ENCODE peak calls at places on chromosomes 3 and 15, in seven cellular contexts. K is progenitor cell of endocrine pancreas, Q is lower lobe of right lung, I is pancreas, U is A549, D is prostate gland, S is cardiac muscle cell. Z is an unnamed sample.
A peak's percentile ranks its signal among the peaks of the same experiment; 100 is the strongest.

GRCh38 chr3:86990734-86991481 is at the start of gene VGLL3:
- DNase-seq in K (peak; percentile 68), S (peak; percentile 72), Q (peak; percentile 77), D (peak; percentile 83), I (peak; percentile 85), U (peak; percentile 64), Z (peak; percentile 94)

GRCh38 chr3:29593802-29594201 is 312.9 kb downstream of the RBMS3 start:
- DNase-seq in Q (no peak), D (no peak), I (no peak), S (no peak), K (no peak), U (no peak), Z (no peak)

GRCh38 chr3:135366816-135367215 is 571.8 kb downstream of the EPHB1 start:
- DNase-seq in I (no peak), U (no peak), D (no peak), Q (no peak), S (no peak), K (no peak), Z (no peak)

GRCh38 chr3:186644683-186645082 is 4.5 kb downstream of the FETUB start:
- DNase-seq in S (no peak), D (peak; percentile 88), U (no peak), I (no peak), Q (no peak), K (no peak), Z (no peak)

GRCh38 chr3:67228136-67228535 is 230.0 kb downstream of the KBTBD8 start:
- DNase-seq in Q (no peak), U (no peak), I (no peak), D (no peak), S (no peak), K (no peak), Z (no peak)

GRCh38 chr15:92666780-92667179 is 11.2 kb upstream of the FAM174B start:
- DNase-seq in U (peak; percentile 32), K (no peak), S (no peak), Q (peak; percentile 73), D (no peak), I (no peak), Z (no peak)

GRCh38 chr3:32758375-32758753 is 59.4 kb upstream of the TRIM71 start:
- DNase-seq in D (no peak), I (no peak), Q (no peak), U (no peak), S (no peak), K (no peak), Z (peak; percentile 22)

GRCh38 chr3:128273116-128273840 is 120.0 kb downstream of the EEFSEC start:
- DNase-seq in I (no peak), Q (no peak), D (no peak), K (no peak), U (no peak), S (no peak), Z (no peak)

GRCh38 chr15:28881170-28881569 is 4.6 kb upstream of the APBA2 start:
- DNase-seq in Q (no peak), I (no peak), K (no peak), S (peak; percentile 28), D (no peak), U (no peak), Z (peak; percentile 33)

GRCh38 chr3:107594870-107595269 is 72.1 kb downstream of the BBX start:
- DNase-seq in Q (no peak), D (no peak), S (no peak), I (no peak), K (no peak), U (no peak), Z (no peak)

GRCh38 chr3:150790621-150791020 is 27.7 kb upstream of the SIAH2 start:
- DNase-seq in K (no peak), U (no peak), I (no peak), D (no peak), Q (no peak), S (no peak), Z (no peak)

GRCh38 chr3:32502089-32502943 is at the start of gene CMTM6:
- DNase-seq in K (peak; percentile 55), Q (peak; percentile 89), S (peak; percentile 90), U (peak; percentile 92), D (peak; percentile 80), I (peak; percentile 90), Z (peak; percentile 79)

GRCh38 chr15:52529289-52529929 is 729 bp upstream of the MYO5A start:
- DNase-seq in S (no peak), Q (no peak), I (no peak), K (no peak), D (peak; percentile 12), U (no peak), Z (peak; percentile 21)

GRCh38 chr15:101115887-101116680 is 135.8 kb downstream of the CHSY1 start:
- DNase-seq in D (no peak), S (no peak), Q (peak; percentile 77), K (no peak), I (no peak), U (no peak), Z (peak; percentile 72)

GRCh38 chr15:35444557-35445204 is 101.3 kb downstream of the DPH6 start:
- DNase-seq in Q (no peak), U (peak; percentile 8), K (no peak), I (no peak), S (peak; percentile 61), D (no peak), Z (peak; percentile 61)

GRCh38 chr3:13465236-13465958 is 14.7 kb upstream of the HDAC11 start:
- DNase-seq in U (no peak), D (no peak), I (no peak), S (no peak), Q (no peak), K (no peak), Z (no peak)

GRCh38 chr15:74314897-74315438 is 52.5 kb downstream of the CYP11A1 start:
- DNase-seq in D (no peak), S (no peak), K (no peak), U (no peak), Q (no peak), I (no peak), Z (peak; percentile 60)

GRCh38 chr3:64047806-64048205 is 24.5 kb upstream of the PSMD6 start:
- DNase-seq in I (no peak), K (no peak), S (no peak), U (no peak), D (no peak), Q (no peak), Z (peak; percentile 39)

DNA sequence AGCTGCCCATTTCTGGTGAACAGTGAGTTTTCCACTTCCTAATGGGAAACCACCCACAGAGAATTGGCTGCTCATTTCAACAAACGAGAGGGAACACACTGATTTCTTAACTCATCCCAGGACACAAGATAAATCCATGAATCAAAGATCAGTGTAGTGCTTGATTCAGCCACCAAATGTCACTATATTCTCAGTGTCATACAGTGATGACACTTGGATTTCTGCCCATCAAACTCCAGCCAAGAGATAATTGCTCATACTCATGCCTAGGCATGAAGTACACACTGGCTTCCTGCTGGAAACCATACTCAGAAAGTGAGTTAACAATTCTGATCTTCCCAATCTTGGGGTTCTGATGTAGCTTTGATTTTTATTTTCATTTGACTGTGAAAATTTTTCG is 35.4 kb upstream of the GRM7 start:
- DNase-seq in S (no peak), I (no peak), K (no peak), Q (no peak), D (peak; percentile 14), U (no peak), Z (no peak)
- TF ChIP-seq CTCF in S (no peak), I (no peak), K (no peak), Q (no peak), D (no peak), U (no peak), Z (no peak)

DNA sequence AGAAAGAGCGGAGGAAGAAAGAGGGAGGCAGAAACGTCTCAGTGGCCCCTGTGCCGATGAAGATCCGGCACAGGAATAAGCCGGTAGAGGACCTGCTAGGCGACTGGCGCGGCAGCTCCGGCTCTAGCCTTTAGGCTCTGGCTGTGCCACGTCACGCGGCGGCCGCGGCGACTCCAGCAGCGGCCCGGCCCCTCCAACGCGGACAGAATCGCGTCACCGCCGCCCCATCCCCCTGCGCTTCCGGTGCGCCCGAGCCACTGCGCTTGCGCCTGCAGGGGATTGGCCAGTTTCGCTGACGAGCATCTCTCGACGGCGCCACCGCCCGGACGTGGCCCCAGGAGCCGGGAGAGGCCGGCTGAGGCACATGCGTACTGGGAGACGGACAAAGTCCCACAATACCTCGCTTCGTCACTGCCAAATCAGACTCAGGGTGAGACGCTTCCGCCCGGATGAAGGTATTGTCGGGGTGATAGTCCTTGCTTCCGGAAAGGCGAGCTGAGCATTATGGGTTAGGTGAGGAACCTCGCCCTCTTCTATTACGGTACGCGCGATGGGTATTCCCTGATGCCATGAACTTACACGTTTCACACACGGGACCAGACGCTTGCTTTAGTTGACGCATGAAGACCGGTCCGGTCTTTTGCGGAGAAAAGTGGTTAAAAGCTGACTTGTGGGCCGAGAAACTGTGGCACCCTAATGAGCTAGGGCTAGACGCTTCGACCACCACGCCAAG is at the start of gene ARF4:
- DNase-seq in S (peak; percentile 99), I (peak; percentile 100), D (peak; percentile 98), Q (peak; percentile 99), K (peak; percentile 100), U (peak; percentile 96), Z (peak; percentile 100)
- TF ChIP-seq CTCF in S (peak; percentile 31), I (no peak), D (peak; percentile 46), Q (peak; percentile 48), K (no peak), U (no peak), Z (peak; percentile 36)

GRCh38 chr15:68129072-68129471 is 75.0 kb downstream of the PIAS1 start:
- DNase-seq in D (no peak), S (no peak), U (no peak), I (no peak), K (no peak), Q (no peak), Z (no peak)

GRCh38 chr15:68130851-68131250 is 74.3 kb downstream of the CALML4 start:
- DNase-seq in Q (no peak), S (no peak), K (no peak), D (no peak), I (no peak), U (no peak), Z (no peak)

GRCh38 chr15:68124700-68125099 is 70.6 kb downstream of the PIAS1 start:
- DNase-seq in S (no peak), U (no peak), D (no peak), I (no peak), Q (no peak), K (no peak), Z (no peak)

DNA sequence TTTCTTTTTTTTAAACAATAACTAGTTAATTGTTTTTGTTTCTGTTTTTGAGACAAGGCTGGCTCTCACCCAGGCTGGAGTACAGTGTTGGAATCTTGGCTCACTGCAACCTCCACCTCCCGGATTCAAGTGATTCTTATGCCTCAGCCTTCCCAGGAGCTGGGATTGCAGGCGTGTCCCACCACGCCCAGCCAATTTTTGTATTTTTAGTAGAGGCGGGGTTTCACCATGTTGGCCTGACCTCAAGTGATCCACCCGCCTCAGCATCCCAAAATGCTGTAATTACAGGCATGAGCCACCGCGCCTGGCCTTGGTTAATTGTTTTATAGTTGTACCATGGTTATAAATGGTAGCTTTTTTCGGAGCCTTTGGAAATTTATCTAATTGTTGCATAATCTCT is 72.3 kb downstream of the PIAS1 start:
- DNase-seq in Q (peak; percentile 48), I (no peak), U (no peak), D (no peak), S (no peak), K (no peak), Z (no peak)
- TF ChIP-seq CTCF in Q (no peak), I (no peak), U (no peak), D (no peak), S (no peak), K (no peak), Z (no peak)

DNA sequence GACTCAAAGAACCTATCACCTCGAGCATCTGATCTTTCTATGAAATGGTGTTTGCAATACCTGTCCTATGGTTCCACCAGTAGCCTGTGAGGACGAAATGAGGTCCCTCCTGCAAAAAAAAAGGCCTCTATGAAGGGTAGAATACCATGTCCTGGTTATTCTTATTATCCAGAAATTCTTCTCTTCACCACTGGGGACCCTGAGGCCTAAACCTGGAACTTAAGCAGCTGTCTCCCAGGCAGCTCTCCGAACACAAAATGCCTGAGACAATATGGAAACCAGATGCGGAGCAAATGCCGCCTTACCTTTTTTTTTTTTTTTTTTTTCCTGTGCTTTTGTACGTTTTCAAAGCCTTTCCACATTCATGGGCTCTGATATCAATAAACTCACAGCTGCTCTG is 62.1 kb upstream of the WNT5A start:
- DNase-seq in U (no peak), K (no peak), D (no peak), I (no peak), S (peak; percentile 30), Q (no peak), Z (no peak)
- TF ChIP-seq CTCF in U (no peak), K (peak; percentile 21), D (no peak), I (no peak), S (no peak), Q (no peak), Z (peak; percentile 26)